ENCODE peak calls at places on chromosomes 16 and 17, in nine cellular contexts. R, V, Z, W, F, H, G, L and E are unnamed samples.

GRCh38 chr16:457732-458400 is 32.4 kb downstream of the RAB11FIP3 start:
- DNase-seq in R (no peak), V (peak), Z (no peak), W (no peak), F (no peak), H (no peak), G (peak), L (peak), E (peak)

GRCh38 chr16:88342491-88342890 is 40.3 kb upstream of the ZNF469 start:
- DNase-seq in R (no peak), V (no peak), Z (no peak), W (no peak), F (no peak), H (no peak), G (no peak), L (no peak), E (no peak)

GRCh38 chr16:11307639-11308492 is 26.7 kb upstream of the PRM1 start:
- DNase-seq in R (no peak), V (no peak), Z (no peak), W (no peak), F (peak), H (no peak), G (no peak), L (no peak), E (no peak)

GRCh38 chr16:68704232-68704867 is 32.7 kb upstream of the CDH1 start:
- DNase-seq in R (peak), V (peak), Z (peak), W (peak), F (peak), H (peak), G (peak), L (peak), E (peak)

GRCh38 chr17:57406131-57406980 is 150.0 kb downstream of the MSI2 start:
- DNase-seq in R (no peak), V (no peak), Z (peak), W (no peak), F (no peak), H (no peak), G (peak), L (peak), E (no peak)

GRCh38 chr17:38724337-38724988 is 5.7 kb upstream of the CISD3 start:
- DNase-seq in R (peak), V (no peak), Z (peak), W (no peak), F (no peak), H (no peak), G (no peak), L (no peak), E (no peak)

GRCh38 chr16:81073560-81074330 is 3.3 kb downstream of the C16orf46 start:
- DNase-seq in R (no peak), V (no peak), Z (no peak), W (peak), F (no peak), H (no peak), G (no peak), L (no peak), E (no peak)

GRCh38 chr17:12415031-12415430 is 250.7 kb upstream of the MYOCD start:
- DNase-seq in R (no peak), V (peak), Z (no peak), W (no peak), F (no peak), H (no peak), G (peak), L (no peak), E (peak)

GRCh38 chr17:245611-246010 is 64.2 kb upstream of the DOC2B start:
- DNase-seq in R (no peak), V (no peak), Z (no peak), W (no peak), F (no peak), H (no peak), G (no peak), L (no peak), E (no peak)

GRCh38 chr16:66359012-66359411 is 7.5 kb upstream of the CDH5 start:
- DNase-seq in R (no peak), V (no peak), Z (no peak), W (no peak), F (no peak), H (no peak), G (no peak), L (no peak), E (no peak)

GRCh38 chr17:8995711-8996110 is 25.6 kb upstream of the NTN1 start:
- DNase-seq in R (no peak), V (no peak), Z (no peak), W (no peak), F (no peak), H (no peak), G (no peak), L (no peak), E (no peak)

GRCh38 chr17:75034236-75034908 is 12.4 kb downstream of the ATP5PD start:
- DNase-seq in R (peak), V (peak), Z (peak), W (peak), F (peak), H (peak), G (peak), L (peak), E (peak)

GRCh38 chr16:90022209-90023077 is 3.2 kb upstream of the DBNDD1 start:
- DNase-seq in R (peak), V (peak), Z (peak), W (peak), F (peak), H (peak), G (peak), L (peak), E (peak)

GRCh38 chr16:11384956-11385586 is 39.8 kb downstream of the RMI2 start:
- DNase-seq in R (no peak), V (no peak), Z (no peak), W (no peak), F (no peak), H (no peak), G (no peak), L (no peak), E (no peak)